ENCODE peak calls at places on chromosomes 5 and 9, in nine cellular contexts. K, O, J, G, R, M, Q, V and W are unnamed samples.

GRCh38 chr5:171413153-171413910 is 6.1 kb upstream of the FGF18 start:
- DNase-seq in K (no peak), O (no peak), J (no peak), G (no peak), R (no peak), M (no peak), Q (no peak), V (no peak), W (no peak)

GRCh38 chr5:10672285-10673044 is 88.6 kb downstream of the DAP start:
- DNase-seq in K (no peak), O (no peak), J (no peak), G (no peak), R (no peak), M (no peak), Q (no peak), V (no peak), W (no peak)

GRCh38 chr5:16135003-16135402 is 44.6 kb downstream of the MARCHF11 start:
- DNase-seq in K (no peak), O (no peak), J (peak; percentile 63), G (no peak), R (no peak), M (no peak), Q (peak; percentile 4), V (no peak), W (no peak)

GRCh38 chr5:172088801-172089200 is 82.4 kb upstream of the FBXW11 start:
- DNase-seq in K (no peak), O (no peak), J (no peak), G (no peak), R (no peak), M (no peak), Q (no peak), V (no peak), W (no peak)

GRCh38 chr9:114995681-114996221 is 65.4 kb upstream of the TNFSF8 start:
- DNase-seq in K (no peak), O (no peak), J (no peak), G (no peak), R (no peak), M (no peak), Q (no peak), V (no peak), W (no peak)

GRCh38 chr9:108049026-108049591 is 559.5 kb upstream of the KLF4 start:
- DNase-seq in K (peak; percentile 96), O (no peak), J (no peak), G (peak; percentile 97), R (no peak), M (peak; percentile 92), Q (no peak), V (peak; percentile 50), W (no peak)

GRCh38 chr5:143011621-143012020 is 241.4 kb downstream of the ARHGAP26 start:
- DNase-seq in K (peak; percentile 97), O (no peak), J (no peak), G (peak; percentile 83), R (no peak), M (no peak), Q (no peak), V (no peak), W (no peak)

GRCh38 chr5:172420215-172420934 is 34.0 kb downstream of the SH3PXD2B start:
- DNase-seq in K (peak; percentile 98), O (peak; percentile 90), J (no peak), G (peak; percentile 94), R (no peak), M (peak; percentile 60), Q (no peak), V (peak; percentile 91), W (peak; percentile 27)

GRCh38 chr5:6328173-6328572 is 50.2 kb downstream of the MED10 start:
- DNase-seq in K (peak; percentile 0), O (peak; percentile 44), J (peak; percentile 85), G (peak; percentile 1), R (peak; percentile 62), M (no peak), Q (peak; percentile 73), V (peak; percentile 58), W (peak; percentile 11)

GRCh38 chr9:120770923-120771322 is 22.3 kb downstream of the FBXW2 start:
- DNase-seq in K (no peak), O (no peak), J (no peak), G (no peak), R (no peak), M (no peak), Q (no peak), V (no peak), W (no peak)

GRCh38 chr5:146794326-146795029 is 84.1 kb downstream of the PPP2R2B start:
- DNase-seq in K (peak; percentile 31), O (no peak), J (no peak), G (no peak), R (no peak), M (no peak), Q (no peak), V (no peak), W (no peak)

GRCh38 chr9:20391208-20391607 is 231.1 kb downstream of the MLLT3 start:
- DNase-seq in K (no peak), O (no peak), J (no peak), G (no peak), R (no peak), M (no peak), Q (no peak), V (no peak), W (no peak)

GRCh38 chr5:3564136-3564535 is 31.5 kb upstream of the IRX1 start:
- DNase-seq in K (no peak), O (no peak), J (peak; percentile 76), G (no peak), R (no peak), M (no peak), Q (peak; percentile 8), V (no peak), W (no peak)

GRCh38 chr5:133610489-133611356 is 1.6 kb downstream of the FSTL4 start:
- DNase-seq in K (peak; percentile 12), O (peak; percentile 73), J (peak; percentile 96), G (no peak), R (no peak), M (no peak), Q (peak; percentile 74), V (peak; percentile 3), W (no peak)

GRCh38 chr5:148090780-148091221 is 27.0 kb downstream of the SPINK5 start:
- DNase-seq in K (no peak), O (peak; percentile 89), J (no peak), G (no peak), R (no peak), M (no peak), Q (no peak), V (peak; percentile 3), W (no peak)

GRCh38 chr9:87515086-87515485 is 17.4 kb downstream of the DAPK1 start:
- DNase-seq in K (no peak), O (no peak), J (no peak), G (no peak), R (no peak), M (no peak), Q (no peak), V (no peak), W (no peak)

DNA sequence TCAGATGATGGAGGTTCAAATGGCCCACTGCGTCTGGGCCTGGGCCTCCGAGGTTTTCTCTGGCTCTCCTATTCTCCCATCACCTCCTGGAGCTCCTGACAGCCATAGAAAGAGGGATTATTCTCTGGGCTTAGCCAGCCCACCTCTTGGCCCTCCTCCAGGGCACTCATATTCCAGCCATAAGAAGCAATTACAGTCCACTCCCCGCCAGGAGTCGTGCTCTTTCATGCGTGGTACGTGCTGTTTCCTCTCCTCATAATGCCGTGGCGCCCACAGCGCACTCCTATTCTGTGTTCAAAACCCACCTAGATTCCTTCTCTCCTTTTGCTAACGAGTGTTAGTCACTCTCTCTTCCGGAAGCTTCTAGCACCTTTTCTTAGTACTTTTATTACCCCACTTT is 240.8 kb upstream of the ZNF462 start:
- DNase-seq in K (no peak), O (no peak), J (peak; percentile 32), G (no peak), R (no peak), M (no peak), Q (no peak), V (no peak), W (no peak)
- H2AFZ ChIP-seq in K (no peak overlapping the region), O (no peak overlapping the region), J (no peak overlapping the region), G (no peak overlapping the region), R (no peak overlapping the region), M (no peak overlapping the region), Q (peak overlapping the region; percentile 68), V (no peak overlapping the region), W (no peak overlapping the region)

GRCh38 chr5:180786398-180787005 is 16.1 kb downstream of the MGAT1 start:
- DNase-seq in K (no peak), O (no peak), J (no peak), G (no peak), R (no peak), M (no peak), Q (no peak), V (no peak), W (no peak)
- H2AFZ ChIP-seq in K (no peak overlapping the region), O (no peak overlapping the region), J (no peak overlapping the region), G (peak overlapping the region; percentile 75), R (no peak overlapping the region), M (no peak overlapping the region), Q (peak overlapping the region; percentile 84), V (no peak overlapping the region), W (no peak overlapping the region)

DNA sequence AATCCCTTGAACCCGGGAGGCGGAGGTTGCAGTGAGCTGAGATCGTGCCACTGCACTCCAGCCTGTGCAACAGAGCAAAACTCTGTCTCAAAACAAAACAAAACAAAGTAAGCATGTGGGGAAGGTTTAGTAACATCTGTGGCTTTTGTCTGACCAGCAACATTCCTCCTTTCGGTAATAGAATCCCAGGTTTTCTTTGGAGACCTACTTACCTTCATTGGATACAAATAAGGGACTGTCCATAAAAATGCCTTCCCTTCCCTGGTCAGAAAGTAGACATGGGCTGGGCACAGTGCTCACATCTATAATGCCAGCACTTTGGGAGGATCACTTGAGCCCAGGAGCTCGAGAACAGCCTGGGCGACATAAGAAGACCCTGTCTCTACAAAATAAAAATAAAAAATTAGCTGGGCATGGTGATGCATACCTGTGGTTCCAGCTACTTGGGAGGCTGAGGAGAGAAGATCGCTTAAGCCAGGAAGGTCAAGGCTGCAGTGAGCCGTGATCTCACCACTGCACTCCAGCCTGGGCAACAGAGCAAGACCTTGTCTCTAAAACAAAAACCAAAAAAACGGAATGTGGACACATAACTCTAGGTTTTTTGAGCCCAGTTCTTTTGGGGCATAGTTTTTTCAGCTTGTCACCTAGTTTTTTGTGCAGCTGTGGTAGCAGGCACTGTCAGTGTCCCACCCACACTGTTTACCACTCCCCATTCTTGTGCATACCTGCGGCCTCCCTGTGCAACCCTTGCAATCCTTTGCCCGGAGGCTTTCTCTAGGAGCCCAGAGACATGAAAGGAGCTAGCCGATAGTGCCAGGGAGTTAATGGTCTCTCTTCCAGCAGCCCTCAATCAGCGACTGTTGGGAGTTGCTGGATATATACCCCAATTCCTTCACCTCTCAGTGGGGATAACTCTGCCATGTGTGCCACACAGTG is 8.9 kb upstream of the SPINK4 start:
- DNase-seq in K (no peak), O (peak; percentile 0), J (no peak), G (no peak), R (no peak), M (no peak), Q (no peak), V (peak; percentile 70), W (no peak)
- H2AFZ ChIP-seq in K (no peak overlapping the region), O (no peak overlapping the region), J (no peak overlapping the region), G (no peak overlapping the region), R (no peak overlapping the region), M (no peak overlapping the region), Q (no peak overlapping the region), V (no peak overlapping the region), W (no peak overlapping the region)

DNA sequence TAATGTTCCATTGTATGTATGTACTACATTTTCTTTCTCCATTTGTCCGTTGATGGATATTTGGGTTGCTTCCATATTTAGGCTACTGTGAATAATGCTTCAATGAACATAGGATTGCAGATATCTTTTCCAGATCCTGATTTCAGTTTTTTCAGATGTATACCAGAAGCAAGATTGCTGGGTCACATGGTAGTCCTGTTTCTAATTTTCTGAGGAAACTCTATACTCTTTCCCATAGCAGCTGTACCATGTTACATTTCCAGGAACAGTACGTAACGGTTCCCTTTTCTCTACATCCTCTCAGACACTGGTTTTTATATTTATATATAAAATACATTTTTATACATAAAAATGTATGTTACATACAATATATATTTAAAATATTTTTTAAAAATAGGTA is 121.8 kb downstream of the GCNT1 start:
- DNase-seq in K (no peak), O (no peak), J (no peak), G (no peak), R (no peak), M (no peak), Q (no peak), V (no peak), W (no peak)
- H2AFZ ChIP-seq in K (no peak overlapping the region), O (no peak overlapping the region), J (no peak overlapping the region), G (no peak overlapping the region), R (no peak overlapping the region), M (no peak overlapping the region), Q (no peak overlapping the region), V (no peak overlapping the region), W (peak overlapping the region; percentile 77)